ENCODE peak calls at places on chromosomes 4 and X, in five cellular contexts. R is stimulated activated naive B cell treated with anti-CD40 and anti-IgM and Interleukin-4, amounts not matched to agents 10 μg/mL and 1 μg/mL and 100 μg/mL, for 72 hours; P is posterior cingulate gyrus; T is MM.1S; G is thoracic aorta. U is an unnamed sample.

GRCh38 chrX:123959281-123960063 is 2.0 kb upstream of the STAG2 start:
- DNase-seq in T (peak), P (no peak), R (no peak), G (no peak), U (peak)

GRCh38 chr4:147313114-147313513 is 167.8 kb upstream of the EDNRA start:
- DNase-seq in R (no peak), G (no peak), P (no peak), T (no peak), U (no peak)

GRCh38 chr4:140368686-140369085 is 4.8 kb upstream of the SCOC start:
- DNase-seq in R (no peak), T (no peak), P (no peak), G (no peak), U (no peak)

GRCh38 chr4:6627832-6628231 is 12.7 kb upstream of the MRFAP1 start:
- DNase-seq in G (no peak), T (no peak), R (no peak), P (no peak), U (no peak)

GRCh38 chr4:140609548-140610425 is 41.0 kb upstream of the UCP1 start:
- DNase-seq in R (no peak), G (no peak), T (peak), P (no peak), U (peak)

GRCh38 chr4:86453044-86453501 is 93.2 kb upstream of the MAPK10 start:
- DNase-seq in P (no peak), T (no peak), G (no peak), R (no peak), U (peak)

GRCh38 chrX:20477836-20478532 is 211.3 kb upstream of the RPS6KA3 start:
- DNase-seq in R (no peak), T (no peak), P (no peak), G (no peak), U (no peak)

GRCh38 chrX:97027384-97027922 is 143.7 kb downstream of the RPA4 start:
- DNase-seq in R (no peak), T (no peak), P (no peak), G (no peak), U (no peak)

GRCh38 chrX:23373129-23373804 is 38.6 kb downstream of the PTCHD1 start:
- DNase-seq in P (no peak), R (no peak), T (no peak), G (no peak), U (peak)

GRCh38 chrX:42515939-42516338 is 262.0 kb downstream of the PPP1R2C start:
- DNase-seq in R (no peak), G (no peak), T (no peak), P (no peak), U (no peak)

GRCh38 chr4:15719506-15719905 is 16.6 kb downstream of the BST1 start:
- DNase-seq in T (no peak), R (no peak), G (no peak), P (no peak), U (no peak)

GRCh38 chr4:106763044-106763443 is 273.1 kb downstream of the DKK2 start:
- DNase-seq in R (no peak), T (no peak), P (no peak), G (no peak), U (no peak)

GRCh38 chr4:176789955-176790354 is 2.8 kb downstream of the VEGFC start:
- DNase-seq in T (peak), P (no peak), R (no peak), G (no peak), U (peak)

GRCh38 chr4:77232653-77233052 is 75.6 kb downstream of the CCNG2 start:
- DNase-seq in R (no peak), T (no peak), P (no peak), G (no peak), U (peak)

GRCh38 chr4:161680146-161680545 is 483.7 kb downstream of the FSTL5 start:
- DNase-seq in R (no peak), G (no peak), T (no peak), P (no peak), U (no peak)

GRCh38 chr4:140152015-140152703 is 1.8 kb downstream of the MAML3 start:
- DNase-seq in P (peak), T (peak), R (peak), G (no peak), U (peak)

GRCh38 chrX:136227948-136228584 is 23.1 kb downstream of the MAP7D3 start:
- DNase-seq in R (no peak), T (peak), P (no peak), G (no peak), U (peak)

GRCh38 chr4:80045831-80046230 is 27.2 kb downstream of the ANTXR2 start:
- DNase-seq in R (no peak), T (no peak), G (no peak), P (no peak), U (no peak)

GRCh38 chrX:151982217-151982616 is 7.7 kb upstream of the GABRE start:
- DNase-seq in R (no peak), G (no peak), T (no peak), P (no peak), U (peak)

GRCh38 chr4:67083496-67083895 is 461.8 kb downstream of the CENPC start:
- DNase-seq in P (no peak), R (no peak), G (no peak), T (no peak), U (no peak)

GRCh38 chrX:54427837-54428424 is 12.3 kb upstream of the TSR2 start:
- DNase-seq in P (no peak), G (no peak), T (peak), R (no peak), U (no peak)

U was measured in Daoy.